ENCODE peak calls at places on chromosomes 1 and 21, in six cellular contexts. One of them, this sample, is unnamed.

GRCh38 chr1:36087233-36088123 is 1.2 kb upstream of the ADPRS start:
- DNase-seq in adrenal gland: no peak
- DNase-seq in AG10803: no peak
- DNase-seq in colonic mucosa: no peak
- DNase-seq in WERI-Rb-1: no peak
- DNase-seq in PC-9: no peak
- DNase-seq in this sample: no peak

GRCh38 chr1:208047476-208047934 is 136.6 kb upstream of the CD34 start:
- DNase-seq in adrenal gland: peak
- DNase-seq in AG10803: peak
- DNase-seq in colonic mucosa: peak
- DNase-seq in WERI-Rb-1: no peak
- DNase-seq in PC-9: no peak
- DNase-seq in this sample: no peak

GRCh38 chr1:220356981-220357850 is 85.0 kb upstream of the RAB3GAP2 start:
- DNase-seq in adrenal gland: no peak
- DNase-seq in AG10803: no peak
- DNase-seq in colonic mucosa: no peak
- DNase-seq in WERI-Rb-1: no peak
- DNase-seq in PC-9: no peak
- DNase-seq in this sample: no peak

GRCh38 chr1:168488153-168488552 is 55.6 kb downstream of the XCL2 start:
- DNase-seq in adrenal gland: peak
- DNase-seq in AG10803: peak
- DNase-seq in colonic mucosa: no peak
- DNase-seq in WERI-Rb-1: no peak
- DNase-seq in PC-9: no peak
- DNase-seq in this sample: peak

GRCh38 chr1:171998711-171999110 is 157.4 kb downstream of the DNM3 start:
- DNase-seq in adrenal gland: no peak
- DNase-seq in AG10803: peak
- DNase-seq in colonic mucosa: no peak
- DNase-seq in WERI-Rb-1: peak
- DNase-seq in PC-9: no peak
- DNase-seq in this sample: peak

GRCh38 chr1:246151796-246152434 is 355.2 kb downstream of the SMYD3 start:
- DNase-seq in adrenal gland: no peak
- DNase-seq in AG10803: no peak
- DNase-seq in colonic mucosa: no peak
- DNase-seq in WERI-Rb-1: no peak
- DNase-seq in PC-9: no peak
- DNase-seq in this sample: no peak

GRCh38 chr1:182615468-182616129 is 11.4 kb upstream of the RGS16 start:
- DNase-seq in adrenal gland: no peak
- DNase-seq in AG10803: peak
- DNase-seq in colonic mucosa: peak
- DNase-seq in WERI-Rb-1: peak
- DNase-seq in PC-9: no peak
- DNase-seq in this sample: peak

GRCh38 chr1:31725777-31726535 is 22.1 kb upstream of the COL16A1 start:
- DNase-seq in adrenal gland: no peak
- DNase-seq in AG10803: no peak
- DNase-seq in colonic mucosa: no peak
- DNase-seq in WERI-Rb-1: no peak
- DNase-seq in PC-9: no peak
- DNase-seq in this sample: no peak

GRCh38 chr1:185646202-185646683 is 87.9 kb upstream of the HMCN1 start:
- DNase-seq in adrenal gland: peak
- DNase-seq in AG10803: peak
- DNase-seq in colonic mucosa: peak
- DNase-seq in WERI-Rb-1: no peak
- DNase-seq in PC-9: peak
- DNase-seq in this sample: peak

GRCh38 chr21:45551816-45552695 is 9.8 kb upstream of the SLC19A1 start:
- DNase-seq in adrenal gland: no peak
- DNase-seq in AG10803: no peak
- DNase-seq in colonic mucosa: no peak
- DNase-seq in WERI-Rb-1: peak
- DNase-seq in PC-9: no peak
- DNase-seq in this sample: no peak

GRCh38 chr1:231161711-231162299 is at the start of gene TRIM67:
- DNase-seq in adrenal gland: peak
- DNase-seq in AG10803: no peak
- DNase-seq in colonic mucosa: no peak
- DNase-seq in WERI-Rb-1: peak
- DNase-seq in PC-9: no peak
- DNase-seq in this sample: no peak

GRCh38 chr21:44425307-44425894 is 29.9 kb upstream of the LRRC3 start:
- DNase-seq in adrenal gland: peak
- DNase-seq in AG10803: no peak
- DNase-seq in colonic mucosa: no peak
- DNase-seq in WERI-Rb-1: peak
- DNase-seq in PC-9: no peak
- DNase-seq in this sample: no peak

GRCh38 chr1:19385869-19386591 is 73.9 kb downstream of the SLC66A1 start:
- DNase-seq in adrenal gland: peak
- DNase-seq in AG10803: peak
- DNase-seq in colonic mucosa: peak
- DNase-seq in WERI-Rb-1: no peak
- DNase-seq in PC-9: no peak
- DNase-seq in this sample: peak

GRCh38 chr1:182170941-182171461 is 109.5 kb upstream of the ZNF648 start:
- DNase-seq in adrenal gland: peak
- DNase-seq in AG10803: peak
- DNase-seq in colonic mucosa: no peak
- DNase-seq in WERI-Rb-1: no peak
- DNase-seq in PC-9: no peak
- DNase-seq in this sample: no peak

GRCh38 chr1:172670791-172671190 is 11.9 kb downstream of the FASLG start:
- DNase-seq in adrenal gland: no peak
- DNase-seq in AG10803: no peak
- DNase-seq in colonic mucosa: no peak
- DNase-seq in WERI-Rb-1: no peak
- DNase-seq in PC-9: no peak
- DNase-seq in this sample: no peak

GRCh38 chr1:95223110-95223509 is 10.9 kb upstream of the RWDD3 start:
- DNase-seq in adrenal gland: no peak
- DNase-seq in AG10803: peak
- DNase-seq in colonic mucosa: no peak
- DNase-seq in WERI-Rb-1: no peak
- DNase-seq in PC-9: no peak
- DNase-seq in this sample: peak

GRCh38 chr1:20033396-20033795 is 36.6 kb upstream of the PLA2G5 start:
- DNase-seq in adrenal gland: no peak
- DNase-seq in AG10803: no peak
- DNase-seq in colonic mucosa: no peak
- DNase-seq in WERI-Rb-1: no peak
- DNase-seq in PC-9: no peak
- DNase-seq in this sample: no peak

GRCh38 chr1:204288061-204288588 is 71.6 kb downstream of the PLEKHA6 start:
- DNase-seq in adrenal gland: no peak
- DNase-seq in AG10803: no peak
- DNase-seq in colonic mucosa: peak
- DNase-seq in WERI-Rb-1: no peak
- DNase-seq in PC-9: peak
- DNase-seq in this sample: no peak

DNA sequence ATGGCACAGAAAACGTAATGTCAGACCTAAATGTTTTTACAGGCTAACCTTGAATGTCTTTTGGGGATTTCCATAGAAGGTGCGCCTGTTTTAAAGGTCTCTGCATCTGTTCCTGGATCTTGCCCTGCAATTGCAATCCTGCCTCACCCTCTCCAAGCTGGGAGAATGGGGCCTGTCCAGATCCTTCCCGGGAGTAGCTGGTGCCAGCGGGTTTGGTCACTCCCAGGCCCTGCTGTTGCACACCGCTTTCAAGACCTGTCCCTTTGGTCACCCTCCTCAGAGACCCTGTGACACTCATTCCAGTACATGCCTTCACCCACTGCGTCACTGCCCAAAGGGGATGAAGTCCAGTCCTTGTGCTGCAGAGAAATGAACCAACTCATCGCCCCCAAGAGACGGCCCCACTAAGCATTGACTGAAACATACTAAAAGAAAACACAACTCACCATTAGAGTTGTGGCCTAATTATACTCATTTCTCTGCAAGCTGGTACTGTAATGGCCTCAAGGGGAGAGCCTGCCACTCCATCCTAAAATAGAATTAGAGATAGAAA is 1.9 kb upstream of the IRF2BP2 start:
- DNase-seq in adrenal gland: peak
- DNase-seq in AG10803: peak
- DNase-seq in colonic mucosa: peak
- DNase-seq in WERI-Rb-1: peak
- DNase-seq in PC-9: peak
- DNase-seq in this sample: peak
- H3K4me3 ChIP-seq in adrenal gland: peak
- H3K4me3 ChIP-seq in AG10803: peak
- H3K4me3 ChIP-seq in colonic mucosa: peak
- H3K4me3 ChIP-seq in WERI-Rb-1: peak
- H3K4me3 ChIP-seq in PC-9: peak
- H3K4me3 ChIP-seq in this sample: no peak

DNA sequence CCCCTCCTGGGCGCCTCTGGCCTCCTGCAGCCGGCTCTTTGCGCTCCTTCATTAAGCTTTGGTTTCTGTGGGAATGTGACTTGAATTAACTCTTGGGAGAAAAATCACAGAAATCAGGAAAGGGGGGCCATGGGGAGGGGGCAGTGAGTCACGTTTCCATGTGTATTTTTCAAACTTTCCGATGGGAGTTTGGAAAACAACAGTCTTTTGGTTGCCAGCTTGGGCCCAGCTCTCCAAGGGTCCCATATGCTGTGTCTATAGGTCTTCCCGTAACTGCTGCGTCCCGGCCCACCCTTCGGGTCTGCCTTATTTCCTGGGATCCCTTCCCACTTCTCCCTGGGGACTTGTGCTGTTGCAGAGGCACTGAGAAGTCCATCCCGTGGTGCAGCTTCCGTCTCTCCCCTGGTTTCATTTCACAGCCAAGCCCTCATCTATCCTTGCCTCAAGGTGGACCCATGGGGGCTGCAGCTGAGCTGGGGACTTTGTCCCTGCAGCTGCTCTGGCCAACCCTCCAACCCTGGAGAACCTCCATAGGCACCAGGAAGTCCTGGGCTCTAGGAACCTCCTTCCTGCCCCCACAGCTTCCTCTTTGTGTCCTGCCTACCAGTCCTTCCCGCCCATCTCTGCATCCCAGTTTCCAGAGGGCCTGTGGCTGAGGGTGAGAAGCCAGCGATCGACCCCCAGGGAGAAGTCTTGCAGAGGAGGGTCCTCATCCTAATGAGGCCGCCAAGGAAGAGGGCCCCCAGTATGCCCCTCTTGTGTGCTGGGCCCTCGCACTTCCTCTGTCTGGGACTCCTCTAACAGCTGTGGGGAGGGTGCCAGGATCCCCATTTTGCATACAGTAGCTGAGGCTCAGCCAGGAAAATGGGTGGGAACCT is 11.6 kb upstream of the LMNA start:
- DNase-seq in adrenal gland: no peak
- DNase-seq in AG10803: peak
- DNase-seq in colonic mucosa: peak
- DNase-seq in WERI-Rb-1: no peak
- DNase-seq in PC-9: no peak
- DNase-seq in this sample: no peak
- TF ChIP-seq CTCF in adrenal gland: no peak
- TF ChIP-seq CTCF in AG10803: no peak
- TF ChIP-seq CTCF in colonic mucosa: no peak
- TF ChIP-seq CTCF in WERI-Rb-1: no peak
- TF ChIP-seq CTCF in PC-9: no peak
- TF ChIP-seq CTCF in this sample: no peak

DNA sequence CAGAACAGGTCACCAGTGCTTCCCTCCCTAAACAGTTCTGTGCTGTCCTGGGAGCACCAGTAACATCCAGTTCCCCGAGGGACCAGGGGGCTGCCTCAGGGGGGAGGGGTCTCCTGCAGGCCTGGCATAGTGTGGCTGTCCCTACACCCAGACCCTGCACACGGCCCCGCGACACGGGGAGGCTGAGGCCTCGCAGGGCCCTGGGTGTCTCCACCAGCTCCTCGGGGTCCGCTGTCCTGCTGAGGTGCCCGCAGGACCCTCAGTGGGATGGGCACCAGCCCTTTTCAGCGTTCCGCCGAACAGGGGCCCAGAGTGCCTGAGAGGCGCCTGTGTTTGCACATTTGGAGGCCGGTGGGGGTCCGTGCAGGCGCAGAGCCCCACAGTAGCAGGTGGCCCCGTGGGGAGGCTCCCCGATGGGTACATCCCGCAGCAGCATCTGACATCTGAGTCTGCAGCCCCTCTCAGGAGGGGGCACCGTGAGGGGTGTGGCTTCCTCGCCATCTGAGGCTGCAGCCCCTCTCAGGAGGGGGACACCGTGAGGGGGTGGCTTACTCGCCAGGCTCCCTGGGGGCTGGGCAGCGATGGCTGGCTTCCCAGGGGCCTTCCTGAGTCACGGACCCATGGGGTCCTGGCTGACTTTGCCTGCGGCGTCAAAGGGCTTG is 18.5 kb upstream of the C1orf159 start:
- DNase-seq in adrenal gland: no peak
- DNase-seq in AG10803: no peak
- DNase-seq in colonic mucosa: no peak
- DNase-seq in WERI-Rb-1: no peak
- DNase-seq in PC-9: no peak
- DNase-seq in this sample: no peak
- H3K4me3 ChIP-seq in adrenal gland: no peak
- H3K4me3 ChIP-seq in AG10803: no peak
- H3K4me3 ChIP-seq in colonic mucosa: no peak
- H3K4me3 ChIP-seq in WERI-Rb-1: no peak
- H3K4me3 ChIP-seq in PC-9: no peak
- H3K4me3 ChIP-seq in this sample: no peak

GRCh38 chr1:200262326-200262965 is 147.4 kb downstream of the ZNF281 start:
- DNase-seq in adrenal gland: no peak
- DNase-seq in AG10803: no peak
- DNase-seq in colonic mucosa: no peak
- DNase-seq in WERI-Rb-1: no peak
- DNase-seq in PC-9: no peak
- DNase-seq in this sample: no peak
- TF ChIP-seq CTCF in adrenal gland: no peak
- TF ChIP-seq CTCF in AG10803: no peak
- TF ChIP-seq CTCF in colonic mucosa: no peak
- TF ChIP-seq CTCF in WERI-Rb-1: no peak
- TF ChIP-seq CTCF in PC-9: no peak
- TF ChIP-seq CTCF in this sample: no peak

GRCh38 chr1:51871351-51871975 is 7.1 kb downstream of the NRDC start:
- DNase-seq in adrenal gland: no peak
- DNase-seq in AG10803: no peak
- DNase-seq in colonic mucosa: no peak
- DNase-seq in WERI-Rb-1: no peak
- DNase-seq in PC-9: no peak
- DNase-seq in this sample: no peak
- H3K4me3 ChIP-seq in adrenal gland: no peak
- H3K4me3 ChIP-seq in AG10803: no peak
- H3K4me3 ChIP-seq in colonic mucosa: no peak
- H3K4me3 ChIP-seq in WERI-Rb-1: no peak
- H3K4me3 ChIP-seq in PC-9: no peak
- H3K4me3 ChIP-seq in this sample: no peak

DNA sequence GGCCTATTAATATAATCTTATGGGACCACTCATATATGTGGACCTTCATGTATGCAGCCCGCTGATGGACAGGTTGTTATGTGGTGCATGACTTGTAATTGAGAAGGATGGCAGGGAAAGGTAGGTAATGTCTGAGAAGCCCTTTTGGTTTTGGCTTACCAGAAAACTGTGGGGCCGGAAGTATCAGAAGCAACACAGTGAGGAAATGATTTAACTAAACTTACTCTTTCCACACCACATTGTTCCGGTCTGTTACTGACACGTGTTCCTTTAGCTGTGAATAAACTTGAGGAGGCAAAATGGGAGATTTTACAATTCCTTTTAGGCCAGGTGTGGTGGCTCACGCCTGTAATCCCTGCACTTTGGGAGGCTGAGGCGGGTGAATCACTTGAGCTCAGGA is 32.4 kb downstream of the KIF1B start:
- DNase-seq in adrenal gland: no peak
- DNase-seq in AG10803: no peak
- DNase-seq in colonic mucosa: no peak
- DNase-seq in WERI-Rb-1: no peak
- DNase-seq in PC-9: no peak
- DNase-seq in this sample: no peak
- TF ChIP-seq CTCF in adrenal gland: no peak
- TF ChIP-seq CTCF in AG10803: no peak
- TF ChIP-seq CTCF in colonic mucosa: no peak
- TF ChIP-seq CTCF in WERI-Rb-1: no peak
- TF ChIP-seq CTCF in PC-9: no peak
- TF ChIP-seq CTCF in this sample: no peak

This sample was measured in foreskin fibroblast.